ENCODE peak calls at places on chromosomes 11 and 22, in eight cellular contexts. T, D, Y, E, X, G, A and V are unnamed samples.

GRCh38 chr22:45891996-45892621 is 84.9 kb downstream of the WNT7B start:
- DNase-seq in T (no peak), D (no peak), Y (no peak), E (no peak), X (no peak), G (no peak), A (no peak), V (no peak)

GRCh38 chr11:54558919-54559318 is 44.9 kb downstream of the OR4C46 start:
- DNase-seq in T (no peak), D (no peak), Y (peak), E (no peak), X (no peak), G (no peak), A (no peak), V (no peak)

GRCh38 chr11:113090716-113091577 is 129.7 kb downstream of the NCAM1 start:
- DNase-seq in T (no peak), D (no peak), Y (no peak), E (no peak), X (no peak), G (peak), A (no peak), V (no peak)

GRCh38 chr11:27926981-27927481 is 180.9 kb downstream of the KIF18A start:
- DNase-seq in T (peak), D (no peak), Y (no peak), E (no peak), X (no peak), G (no peak), A (no peak), V (no peak)

GRCh38 chr11:92717240-92717639 is 252.2 kb upstream of the MTNR1B start:
- DNase-seq in T (no peak), D (no peak), Y (no peak), E (no peak), X (no peak), G (no peak), A (no peak), V (no peak)

GRCh38 chr11:92758216-92758615 is 211.2 kb upstream of the MTNR1B start:
- DNase-seq in T (no peak), D (no peak), Y (no peak), E (no peak), X (no peak), G (no peak), A (no peak), V (no peak)

GRCh38 chr22:42717197-42717967 is 3.3 kb downstream of the A4GALT start:
- DNase-seq in T (no peak), D (peak), Y (peak), E (peak), X (no peak), G (no peak), A (no peak), V (no peak)

GRCh38 chr22:37675930-37676571 is 615 bp downstream of the LGALS1 start:
- DNase-seq in T (no peak), D (no peak), Y (no peak), E (no peak), X (no peak), G (peak), A (no peak), V (no peak)

GRCh38 chr22:31806751-31807150 is 52.9 kb downstream of the DEPDC5 start:
- DNase-seq in T (no peak), D (no peak), Y (no peak), E (no peak), X (no peak), G (no peak), A (no peak), V (no peak)

GRCh38 chr22:23264610-23265388 is 84.5 kb downstream of the BCR start:
- DNase-seq in T (no peak), D (no peak), Y (peak), E (no peak), X (no peak), G (no peak), A (no peak), V (no peak)

GRCh38 chr11:119974467-119974866 is 163.4 kb downstream of the TRIM29 start:
- DNase-seq in T (no peak), D (no peak), Y (no peak), E (no peak), X (no peak), G (no peak), A (no peak), V (no peak)

GRCh38 chr11:128420943-128421342 is 166.4 kb downstream of the ETS1 start:
- DNase-seq in T (peak), D (no peak), Y (no peak), E (no peak), X (no peak), G (no peak), A (no peak), V (no peak)

GRCh38 chr11:12674936-12675696 is 895 bp downstream of the TEAD1 start:
- DNase-seq in T (no peak), D (no peak), Y (peak), E (peak), X (no peak), G (peak), A (no peak), V (no peak)

GRCh38 chr11:19739872-19740271 is 27.2 kb downstream of the NAV2 start:
- DNase-seq in T (peak), D (no peak), Y (no peak), E (peak), X (no peak), G (no peak), A (no peak), V (peak)
- TF ChIP-seq USF2 in T (no peak), D (no peak), Y (no peak), E (no peak), X (no peak), G (no peak), A (no peak), V (no peak)

GRCh38 chr11:65776710-65777141 is 4.0 kb downstream of the AP5B1 start:
- DNase-seq in T (no peak), D (no peak), Y (no peak), E (no peak), X (no peak), G (no peak), A (no peak), V (no peak)

GRCh38 chr11:65777821-65778361 is 2.9 kb downstream of the AP5B1 start:
- DNase-seq in T (no peak), D (no peak), Y (no peak), E (no peak), X (no peak), G (peak), A (no peak), V (no peak)

GRCh38 chr11:65777241-65777640 is 3.5 kb downstream of the AP5B1 start:
- DNase-seq in T (no peak), D (no peak), Y (no peak), E (no peak), X (no peak), G (no peak), A (no peak), V (no peak)

GRCh38 chr11:65774525-65775306 is 6.1 kb downstream of the AP5B1 start:
- DNase-seq in T (no peak), D (no peak), Y (no peak), E (no peak), X (no peak), G (no peak), A (no peak), V (no peak)

GRCh38 chr11:65776196-65776595 is 4.6 kb downstream of the AP5B1 start:
- DNase-seq in T (peak), D (no peak), Y (no peak), E (no peak), X (no peak), G (no peak), A (no peak), V (peak)
- TF ChIP-seq USF2 in T (no peak), D (no peak), Y (no peak), E (no peak), X (no peak), G (no peak), A (no peak), V (no peak)

DNA sequence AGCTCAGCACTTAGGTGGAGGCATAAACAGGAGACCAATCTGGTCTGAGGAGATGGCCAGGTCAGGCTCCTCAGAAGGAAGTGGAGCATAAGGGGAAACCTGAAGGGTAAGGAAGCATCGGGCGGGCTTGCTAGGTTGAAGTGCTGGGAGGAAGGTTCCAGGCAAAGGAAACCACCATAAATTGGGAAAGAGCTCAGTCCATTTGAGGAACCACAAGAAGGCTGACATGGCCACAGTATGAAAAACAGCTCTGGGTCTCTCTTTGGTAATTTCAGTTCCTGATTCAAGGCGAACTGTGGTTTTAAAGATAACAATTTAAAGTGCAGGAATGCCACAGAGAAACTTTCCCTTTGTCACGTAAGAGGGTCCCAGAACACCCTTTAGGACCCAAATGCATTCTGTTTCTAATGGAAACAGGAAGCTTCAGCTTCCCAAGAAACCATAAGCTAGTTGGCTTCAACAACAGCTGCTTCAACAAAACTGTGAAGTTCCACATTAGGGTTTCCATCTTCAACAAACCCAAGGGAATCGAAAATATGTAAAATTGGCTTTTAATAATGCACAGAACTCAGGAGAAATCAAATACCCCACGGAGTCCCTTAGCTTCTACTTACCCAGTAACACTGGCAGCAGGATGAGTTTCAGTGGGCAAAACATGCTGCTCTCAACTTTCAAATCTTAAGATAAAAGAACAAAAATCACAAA is 10.4 kb downstream of the JAML start:
- DNase-seq in T (no peak), D (no peak), Y (no peak), E (no peak), X (no peak), G (no peak), A (no peak), V (no peak)
- TF ChIP-seq USF2 in T (no peak), D (no peak), Y (no peak), E (no peak), X (no peak), G (no peak), A (no peak), V (no peak)

GRCh38 chr22:50529416-50530279 is at the start of gene TYMP:
- DNase-seq in T (no peak), D (no peak), Y (no peak), E (no peak), X (peak), G (no peak), A (no peak), V (peak)
- TF ChIP-seq USF2 in T (no peak), D (no peak), Y (no peak), E (no peak), X (no peak), G (no peak), A (no peak), V (no peak)